ENCODE peak calls at places on chromosome 5, in six cellular contexts. X is ovary; G is astrocyte of the spinal cord; U is CD4-positive, alpha-beta T cell; L is myocyte; B is activated CD4-positive, alpha-beta T cell treated with anti-CD3 and anti-CD28 coated beads for 48 hours. W is an unnamed sample.

GRCh38 chr5:44275908-44276307 is 113.3 kb downstream of the FGF10 start:
- DNase-seq in G (no peak), X (no peak), B (no peak), L (no peak), U (no peak), W (no peak)

GRCh38 chr5:113364466-113364865 is 70.3 kb downstream of the TSSK1B start:
- DNase-seq in B (no peak), L (no peak), G (no peak), U (no peak), X (no peak), W (no peak)

GRCh38 chr5:79529110-79529509 is 15.2 kb upstream of the HOMER1 start:
- DNase-seq in X (no peak), U (no peak), L (no peak), G (no peak), B (no peak), W (no peak)

GRCh38 chr5:74589204-74590056 is 51.1 kb downstream of the ENC1 start:
- DNase-seq in L (no peak), G (no peak), X (no peak), B (no peak), U (no peak), W (no peak)

GRCh38 chr5:110865400-110866094 is 126.7 kb downstream of the SLC25A46 start:
- DNase-seq in G (peak), X (no peak), L (peak), U (no peak), B (peak), W (peak)

GRCh38 chr5:14062178-14062577 is 81.0 kb upstream of the TRIO start:
- DNase-seq in X (no peak), G (peak), L (peak), U (no peak), B (no peak), W (peak)

GRCh38 chr5:114089247-114089646 is 272.6 kb upstream of the KCNN2 start:
- DNase-seq in G (no peak), U (no peak), B (no peak), L (no peak), X (no peak), W (no peak)

GRCh38 chr5:60228676-60229075 is 335.1 kb upstream of the PDE4D start:
- DNase-seq in X (no peak), L (no peak), G (no peak), B (no peak), U (no peak), W (no peak)

GRCh38 chr5:219492-219891 is 1.4 kb downstream of the SDHA start:
- DNase-seq in B (peak), X (no peak), G (peak), L (peak), U (peak), W (peak)

GRCh38 chr5:16812911-16813310 is 123.2 kb downstream of the MYO10 start:
- DNase-seq in X (peak), G (peak), B (no peak), L (no peak), U (no peak), W (peak)

GRCh38 chr5:143837306-143837848 is 25.4 kb downstream of the HMHB1 start:
- DNase-seq in X (no peak), U (no peak), B (no peak), G (peak), L (no peak), W (no peak)

GRCh38 chr5:135511858-135512257 is 23.9 kb downstream of the NEUROG1 start:
- DNase-seq in G (no peak), X (no peak), L (no peak), B (no peak), U (no peak), W (no peak)

GRCh38 chr5:120454094-120454798 is 9.9 kb upstream of the PRR16 start:
- DNase-seq in B (no peak), L (peak), U (no peak), X (no peak), G (peak), W (peak)